ENCODE peak calls at places on chromosome 2, in six cellular contexts. One of them, this sample, is unnamed.
A peak's percentile ranks its signal among the peaks of the same experiment; 100 is the strongest.

GRCh38 chr2:9780368-9781130 is 62.7 kb upstream of the TAF1B start:
- DNase-seq in NCI-H2081: no peak
- DNase-seq in NCI-H146: no peak
- DNase-seq in ELF-1: no peak
- DNase-seq in HCEC 1CT: no peak
- DNase-seq in posterior cingulate gyrus: no peak
- DNase-seq in this sample: no peak

GRCh38 chr2:36367497-36368353 is 12.1 kb downstream of the CRIM1 start:
- DNase-seq in NCI-H2081: no peak
- DNase-seq in NCI-H146: no peak
- DNase-seq in ELF-1: peak; percentile 62
- DNase-seq in HCEC 1CT: no peak
- DNase-seq in posterior cingulate gyrus: no peak
- DNase-seq in this sample: no peak

GRCh38 chr2:238426568-238427434 is at the start of gene ASB1:
- DNase-seq in NCI-H2081: peak; percentile 81
- DNase-seq in NCI-H146: peak; percentile 74
- DNase-seq in ELF-1: peak; percentile 92
- DNase-seq in HCEC 1CT: peak; percentile 87
- DNase-seq in posterior cingulate gyrus: peak; percentile 71
- DNase-seq in this sample: peak; percentile 84

GRCh38 chr2:70691497-70691896 is 76.5 kb downstream of the ADD2 start:
- DNase-seq in NCI-H2081: no peak
- DNase-seq in NCI-H146: no peak
- DNase-seq in ELF-1: no peak
- DNase-seq in HCEC 1CT: no peak
- DNase-seq in posterior cingulate gyrus: no peak
- DNase-seq in this sample: no peak

GRCh38 chr2:230866704-230867561 is 2.2 kb downstream of the ITM2C start:
- DNase-seq in NCI-H2081: peak; percentile 79
- DNase-seq in NCI-H146: no peak
- DNase-seq in ELF-1: peak; percentile 26
- DNase-seq in HCEC 1CT: no peak
- DNase-seq in posterior cingulate gyrus: peak; percentile 71
- DNase-seq in this sample: peak; percentile 34

GRCh38 chr2:169693344-169693743 is 861 bp downstream of the CFAP210 start:
- DNase-seq in NCI-H2081: no peak
- DNase-seq in NCI-H146: peak; percentile 26
- DNase-seq in ELF-1: no peak
- DNase-seq in HCEC 1CT: no peak
- DNase-seq in posterior cingulate gyrus: no peak
- DNase-seq in this sample: no peak

GRCh38 chr2:224973112-224974016 is 68.9 kb downstream of the DOCK10 start:
- DNase-seq in NCI-H2081: peak; percentile 28
- DNase-seq in NCI-H146: no peak
- DNase-seq in ELF-1: no peak
- DNase-seq in HCEC 1CT: no peak
- DNase-seq in posterior cingulate gyrus: no peak
- DNase-seq in this sample: no peak

GRCh38 chr2:27049422-27050280 is 1.8 kb upstream of the AGBL5 start:
- DNase-seq in NCI-H2081: no peak
- DNase-seq in NCI-H146: peak; percentile 83
- DNase-seq in ELF-1: no peak
- DNase-seq in HCEC 1CT: no peak
- DNase-seq in posterior cingulate gyrus: no peak
- DNase-seq in this sample: no peak

GRCh38 chr2:96241901-96242611 is 23.7 kb downstream of the TMEM127 start:
- DNase-seq in NCI-H2081: no peak
- DNase-seq in NCI-H146: no peak
- DNase-seq in ELF-1: no peak
- DNase-seq in HCEC 1CT: peak; percentile 87
- DNase-seq in posterior cingulate gyrus: no peak
- DNase-seq in this sample: no peak

This sample was measured in NCI-H1417.